ENCODE peak calls at places on chromosomes 6 and 20, in ten cellular contexts. K is activated gamma-delta T cell treated with anti-CD3 and anti-CD28 coated beads, Interleukin-2, amount 50 U/mL, for 16 hours; J is germinal center; M is CD8-positive, alpha-beta T cell; X is right lobe of liver; U is EL; G is smooth muscle cell of the brain vasculature; F is T1000; E is SW480; N is fibroblast of the conjunctiva. S is an unnamed sample.

GRCh38 chr6:147043994-147044477 is 160.2 kb upstream of the STXBP5 start:
- DNase-seq in K (no peak), J (no peak), M (no peak), X (no peak), U (peak), G (no peak), F (no peak), E (no peak), N (no peak), S (no peak)

GRCh38 chr20:1242530-1242929 is 16.7 kb downstream of the RAD21L1 start:
- DNase-seq in K (no peak), J (no peak), M (no peak), X (no peak), U (peak), G (no peak), F (no peak), E (no peak), N (no peak), S (no peak)

GRCh38 chr20:49614338-49615050 is 46.6 kb upstream of the PTGIS start:
- DNase-seq in K (no peak), J (no peak), M (no peak), X (no peak), U (no peak), G (no peak), F (no peak), E (no peak), N (no peak), S (no peak)

GRCh38 chr6:43005844-43006243 is 7.9 kb downstream of the MEA1 start:
- DNase-seq in K (no peak), J (no peak), M (no peak), X (no peak), U (no peak), G (no peak), F (no peak), E (no peak), N (no peak), S (no peak)

GRCh38 chr20:62887860-62888239 is 26.2 kb upstream of the TCFL5 start:
- DNase-seq in K (no peak), J (no peak), M (no peak), X (peak), U (peak), G (no peak), F (no peak), E (no peak), N (no peak), S (no peak)

GRCh38 chr20:11810316-11811130 is 107.2 kb upstream of the BTBD3 start:
- DNase-seq in K (no peak), J (no peak), M (no peak), X (no peak), U (peak), G (no peak), F (no peak), E (no peak), N (peak), S (no peak)

GRCh38 chr6:148521586-148521985 is 178.9 kb downstream of the SASH1 start:
- DNase-seq in K (no peak), J (no peak), M (no peak), X (no peak), U (peak), G (no peak), F (no peak), E (no peak), N (peak), S (no peak)

GRCh38 chr6:82248233-82248735 is 740 bp upstream of the IBTK start:
- DNase-seq in K (no peak), J (no peak), M (no peak), X (peak), U (peak), G (no peak), F (peak), E (peak), N (no peak), S (no peak)

GRCh38 chr6:21636876-21637275 is 43.3 kb downstream of the SOX4 start:
- DNase-seq in K (no peak), J (no peak), M (no peak), X (no peak), U (no peak), G (no peak), F (no peak), E (no peak), N (no peak), S (no peak)

GRCh38 chr6:33621396-33622388 is 570 bp downstream of the ITPR3 start:
- DNase-seq in K (peak), J (peak), M (peak), X (no peak), U (peak), G (no peak), F (no peak), E (no peak), N (no peak), S (no peak)

GRCh38 chr6:55758156-55758942 is 117.0 kb downstream of the BMP5 start:
- DNase-seq in K (no peak), J (no peak), M (no peak), X (no peak), U (peak), G (no peak), F (peak), E (no peak), N (peak), S (no peak)

GRCh38 chr6:22087960-22088716 is 208.7 kb downstream of the PRL start:
- DNase-seq in K (no peak), J (no peak), M (no peak), X (no peak), U (no peak), G (no peak), F (no peak), E (no peak), N (no peak), S (no peak)

GRCh38 chr6:3965071-3965718 is 113.7 kb downstream of the FAM217A start:
- DNase-seq in K (no peak), J (no peak), M (no peak), X (no peak), U (peak), G (no peak), F (peak), E (no peak), N (no peak), S (no peak)

GRCh38 chr20:25052255-25053206 is 5.4 kb downstream of the ACSS1 start:
- DNase-seq in K (no peak), J (peak), M (no peak), X (no peak), U (peak), G (no peak), F (no peak), E (no peak), N (no peak), S (no peak)

GRCh38 chr6:119479860-119480655 is 130.5 kb upstream of the MAN1A1 start:
- DNase-seq in K (no peak), J (no peak), M (no peak), X (no peak), U (peak), G (no peak), F (no peak), E (no peak), N (peak), S (no peak)

GRCh38 chr6:67640462-67640861 is 994.6 kb upstream of the ADGRB3 start:
- DNase-seq in K (no peak), J (no peak), M (no peak), X (no peak), U (no peak), G (no peak), F (no peak), E (no peak), N (no peak), S (no peak)

GRCh38 chr20:61370841-61371303 is 118.8 kb downstream of the CDH4 start:
- DNase-seq in K (no peak), J (no peak), M (no peak), X (no peak), U (no peak), G (no peak), F (no peak), E (no peak), N (no peak), S (no peak)

GRCh38 chr6:138722425-138723371 is 50.9 kb upstream of the CCDC28A start:
- DNase-seq in K (no peak), J (no peak), M (no peak), X (no peak), U (peak), G (no peak), F (peak), E (peak), N (no peak), S (no peak)

GRCh38 chr6:127366281-127367022 is 23.0 kb upstream of the ECHDC1 start:
- DNase-seq in K (no peak), J (no peak), M (no peak), X (no peak), U (peak), G (no peak), F (peak), E (peak), N (peak), S (no peak)

GRCh38 chr20:22686097-22686496 is 101.7 kb upstream of the FOXA2 start:
- DNase-seq in K (no peak), J (no peak), M (no peak), X (peak), U (peak), G (peak), F (no peak), E (peak), N (peak), S (no peak)

GRCh38 chr6:18431581-18431980 is 44.4 kb downstream of the RNF144B start:
- DNase-seq in K (no peak), J (no peak), M (no peak), X (no peak), U (no peak), G (no peak), F (no peak), E (no peak), N (no peak), S (no peak)

GRCh38 chr20:40956503-40956902 is 72.1 kb upstream of the TOP1 start:
- DNase-seq in K (no peak), J (peak), M (no peak), X (no peak), U (no peak), G (no peak), F (no peak), E (no peak), N (no peak), S (no peak)

GRCh38 chr6:28137458-28138020 is 4.1 kb upstream of the ZKSCAN8 start:
- DNase-seq in K (no peak), J (peak), M (peak), X (no peak), U (peak), G (no peak), F (no peak), E (peak), N (no peak), S (peak)

GRCh38 chr20:63461364-63461763 is 11.1 kb downstream of the KCNQ2 start:
- DNase-seq in K (no peak), J (no peak), M (no peak), X (no peak), U (no peak), G (no peak), F (no peak), E (no peak), N (no peak), S (no peak)